ENCODE peak calls at places on chromosomes 7 and 10, in seven cellular contexts. E is fibroblast of lung; B is BE2C; K is AG09309; A is GM13977; M is activated CD8-positive, alpha-beta T cell treated with anti-CD3 and anti-CD28 coated beads for 36 hours; F is MM.1S. D is an unnamed sample.

GRCh38 chr10:10873289-10873688 is 144.4 kb upstream of the CELF2 start:
- DNase-seq in B (no peak), M (no peak), K (no peak), F (no peak), A (no peak), E (no peak), D (no peak)

GRCh38 chr7:142323706-142324105 is 65.8 kb upstream of the PRSS58 start:
- DNase-seq in B (peak), F (peak), K (no peak), A (no peak), M (peak), E (no peak), D (peak)

GRCh38 chr10:121900443-121901174 is 27.2 kb downstream of the ATE1 start:
- DNase-seq in E (peak), A (peak), K (no peak), F (peak), B (peak), M (peak), D (no peak)

GRCh38 chr7:82593780-82594179 is 150.2 kb upstream of the CACNA2D1 start:
- DNase-seq in A (no peak), M (no peak), E (no peak), F (no peak), B (no peak), K (no peak), D (no peak)

GRCh38 chr7:6628045-6628444 is 9.1 kb upstream of the ZNF316 start:
- DNase-seq in B (no peak), A (no peak), F (no peak), E (no peak), K (no peak), M (no peak), D (no peak)

GRCh38 chr7:129665013-129665401 is 53.5 kb downstream of the NRF1 start:
- DNase-seq in K (peak), F (no peak), M (no peak), E (peak), A (no peak), B (no peak), D (no peak)

GRCh38 chr7:50261593-50261992 is 42.9 kb upstream of the IKZF1 start:
- DNase-seq in K (no peak), B (no peak), A (no peak), F (no peak), M (peak), E (no peak), D (no peak)

GRCh38 chr7:134879815-134880475 is 100.5 kb downstream of the CALD1 start:
- DNase-seq in B (no peak), F (no peak), A (no peak), K (no peak), M (no peak), E (no peak), D (no peak)

GRCh38 chr10:127649642-127650041 is 87.3 kb upstream of the FOXI2 start:
- DNase-seq in B (peak), K (no peak), F (no peak), A (no peak), M (peak), E (no peak), D (no peak)

GRCh38 chr7:36607206-36607515 is 117.1 kb downstream of the AOAH start:
- DNase-seq in K (no peak), E (no peak), M (no peak), A (no peak), B (no peak), F (no peak), D (no peak)

GRCh38 chr7:3272691-3273141 is 28.3 kb upstream of the SDK1 start:
- DNase-seq in F (no peak), B (no peak), E (peak), A (no peak), K (no peak), M (no peak), D (no peak)

GRCh38 chr10:84296071-84296981 is 32.1 kb upstream of the CCSER2 start:
- DNase-seq in B (no peak), E (peak), F (no peak), K (peak), M (no peak), A (no peak), D (no peak)

GRCh38 chr10:114684822-114685209 is 26.7 kb upstream of the ABLIM1 start:
- DNase-seq in F (no peak), E (peak), M (no peak), B (peak), K (no peak), A (no peak), D (no peak)

GRCh38 chr10:63365976-63366765 is 99.6 kb downstream of the JMJD1C start:
- DNase-seq in A (no peak), F (no peak), E (no peak), B (no peak), K (no peak), M (no peak), D (no peak)

GRCh38 chr10:60555710-60556109 is 166.0 kb upstream of the ANK3 start:
- DNase-seq in E (no peak), F (no peak), K (no peak), A (no peak), M (no peak), B (no peak), D (no peak)

GRCh38 chr7:103480771-103481170 is 34.8 kb upstream of the SLC26A5 start:
- DNase-seq in K (no peak), M (no peak), A (no peak), E (no peak), F (no peak), B (no peak), D (no peak)

GRCh38 chr7:7956531-7957221 is 11.9 kb upstream of the GLCCI1 start:
- DNase-seq in M (no peak), B (no peak), E (peak), F (no peak), K (peak), A (no peak), D (no peak)

GRCh38 chr10:5105626-5106025 is 11.4 kb downstream of the AKR1C3 start:
- DNase-seq in E (no peak), A (no peak), K (no peak), M (no peak), B (no peak), F (no peak), D (no peak)

GRCh38 chr10:109875828-109876821 is 47.2 kb downstream of the XPNPEP1 start:
- DNase-seq in B (no peak), F (no peak), M (no peak), K (no peak), A (no peak), E (no peak), D (no peak)

GRCh38 chr7:154569916-154570315 is 433.0 kb downstream of the PAXIP1 start:
- DNase-seq in E (no peak), B (no peak), A (no peak), M (no peak), K (no peak), F (no peak), D (no peak)

GRCh38 chr10:33237736-33238624 is 96.5 kb downstream of the NRP1 start:
- DNase-seq in M (no peak), K (peak), F (no peak), E (peak), B (no peak), A (no peak), D (no peak)

GRCh38 chr7:26275213-26275612 is 16.4 kb upstream of the SNX10 start:
- DNase-seq in A (no peak), M (no peak), K (no peak), B (no peak), E (no peak), F (no peak), D (no peak)

GRCh38 chr7:26280097-26280496 is 11.6 kb upstream of the SNX10 start:
- DNase-seq in K (no peak), B (no peak), E (no peak), A (no peak), M (no peak), F (no peak), D (no peak)

GRCh38 chr7:26279405-26279804 is 12.3 kb upstream of the SNX10 start:
- DNase-seq in E (no peak), A (no peak), B (no peak), F (peak), K (no peak), M (peak), D (no peak)

GRCh38 chr7:26280723-26281122 is 10.9 kb upstream of the SNX10 start:
- DNase-seq in K (no peak), A (no peak), B (no peak), F (no peak), M (no peak), E (no peak), D (no peak)

GRCh38 chr7:26278769-26279168 is 12.9 kb upstream of the SNX10 start:
- DNase-seq in E (peak), A (no peak), F (peak), K (no peak), B (no peak), M (peak), D (no peak)
- TF ChIP-seq CTCF in E (peak), A (peak), F (peak), K (peak), B (peak), M (peak), D (peak)

GRCh38 chr7:28481131-28481926 is 69.0 kb downstream of the CREB5 start:
- DNase-seq in M (no peak), A (peak), E (peak), B (no peak), K (no peak), F (peak), D (no peak)

GRCh38 chr7:28479507-28479947 is 67.2 kb downstream of the CREB5 start:
- DNase-seq in E (no peak), M (no peak), F (no peak), B (no peak), K (no peak), A (peak), D (no peak)

GRCh38 chr7:28478661-28479060 is 66.3 kb downstream of the CREB5 start:
- DNase-seq in K (no peak), E (no peak), F (no peak), M (no peak), A (no peak), B (no peak), D (no peak)

GRCh38 chr7:28483112-28483511 is 70.8 kb downstream of the CREB5 start:
- DNase-seq in E (no peak), B (no peak), F (no peak), K (peak), M (no peak), A (no peak), D (no peak)

GRCh38 chr7:28480595-28480994 is 68.3 kb downstream of the CREB5 start:
- DNase-seq in A (no peak), K (no peak), M (no peak), F (no peak), E (peak), B (no peak), D (no peak)
- TF ChIP-seq CTCF in A (no peak), K (no peak), M (no peak), F (no peak), E (no peak), B (no peak), D (no peak)

DNA sequence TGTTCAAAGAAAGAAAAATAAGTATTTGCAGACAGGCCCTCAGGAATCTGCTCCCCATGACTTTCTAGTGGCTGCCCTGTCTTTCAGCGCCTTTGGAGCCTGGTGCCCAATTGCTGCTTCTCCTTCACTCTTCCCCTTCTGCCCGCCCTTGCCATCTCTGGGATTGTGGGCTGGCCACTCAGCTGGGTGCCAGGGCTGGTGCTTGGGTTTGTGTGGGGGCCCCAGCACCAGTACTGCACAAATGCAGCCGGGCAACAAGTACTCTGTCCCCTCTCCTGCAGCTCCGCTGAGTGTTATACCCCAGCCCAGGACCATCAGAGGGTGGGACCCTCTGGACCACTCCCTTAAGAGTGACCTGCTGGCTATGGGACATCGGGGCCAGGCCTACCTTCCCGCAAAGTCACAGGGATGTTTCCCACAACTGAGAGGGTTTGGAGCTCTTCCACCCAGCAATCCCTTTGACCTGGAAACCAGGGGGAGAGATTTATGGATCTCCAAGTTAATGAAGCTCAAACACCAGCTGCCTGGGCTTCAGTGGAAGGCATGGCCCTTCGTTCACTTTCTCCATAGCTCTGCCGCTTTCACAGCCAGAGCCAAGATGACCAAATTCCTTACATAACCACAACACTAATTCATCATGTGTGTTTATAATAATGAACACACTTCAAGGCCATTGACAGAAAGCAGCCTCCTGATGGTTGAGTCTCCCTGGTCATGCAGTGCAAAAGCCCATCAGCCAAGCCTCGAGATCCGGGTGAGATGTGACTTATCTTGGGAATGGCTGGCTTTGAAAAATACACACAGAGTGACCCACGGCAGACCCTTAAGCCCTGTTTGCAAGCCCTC is 313.9 kb upstream of the ZNF32 start:
- DNase-seq in A (no peak), M (no peak), F (no peak), K (no peak), E (peak), B (no peak), D (no peak)
- TF ChIP-seq CTCF in A (no peak), M (no peak), F (no peak), K (no peak), E (no peak), B (no peak), D (no peak)

GRCh38 chr7:117399820-117400422 is 27.4 kb downstream of the ASZ1 start:
- DNase-seq in A (peak), E (peak), K (no peak), B (no peak), M (no peak), F (peak), D (no peak)
- TF ChIP-seq CTCF in A (peak), E (peak), K (peak), B (peak), M (peak), F (peak), D (peak)

GRCh38 chr7:148623586-148624282 is 33.2 kb downstream of the C7orf33 start:
- DNase-seq in M (no peak), A (no peak), F (no peak), B (no peak), K (peak), E (peak), D (no peak)

GRCh38 chr7:148625342-148625741 is 34.8 kb downstream of the C7orf33 start:
- DNase-seq in F (no peak), E (no peak), A (no peak), K (no peak), M (no peak), B (no peak), D (no peak)

GRCh38 chr7:148628011-148628410 is 37.4 kb downstream of the C7orf33 start:
- DNase-seq in M (no peak), E (no peak), B (no peak), A (no peak), K (no peak), F (no peak), D (no peak)

GRCh38 chr7:148624735-148625134 is 34.2 kb downstream of the C7orf33 start:
- DNase-seq in F (no peak), B (no peak), E (no peak), A (no peak), M (no peak), K (no peak), D (no peak)

DNA sequence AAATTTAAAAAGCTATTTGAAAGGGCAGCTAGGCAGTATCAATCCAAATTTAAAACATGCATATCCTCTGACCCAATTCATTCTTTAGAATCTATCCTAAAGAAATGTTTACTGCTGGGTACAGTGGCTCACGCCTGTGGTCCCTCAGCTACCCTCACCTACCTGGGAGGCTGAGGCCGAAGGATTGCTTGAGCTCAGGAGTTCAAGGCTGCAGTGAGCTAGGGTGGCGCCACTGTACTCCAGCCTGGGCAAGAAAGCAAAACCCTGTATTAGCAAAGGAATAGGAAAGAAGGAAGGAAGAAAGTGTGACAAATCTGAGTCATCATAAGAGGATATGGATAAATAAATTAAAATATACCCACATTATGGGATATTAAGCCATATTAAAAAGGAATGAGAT is 36.3 kb downstream of the C7orf33 start:
- DNase-seq in K (no peak), M (no peak), E (no peak), F (no peak), B (no peak), A (no peak), D (no peak)
- TF ChIP-seq CTCF in K (no peak), M (no peak), E (no peak), F (no peak), B (no peak), A (no peak), D (no peak)

D was measured in D721Med.